ENCODE peak calls at places on chromosomes 7 and 10, in six cellular contexts. One of them, this sample, is unnamed.

GRCh38 chr7:132309102-132309805 is 267.0 kb downstream of the PLXNA4 start:
- DNase-seq in Daoy: no peak
- DNase-seq in activated CD8-positive, alpha-beta memory T cell treated with anti-CD3 and anti-CD28 coated beads for 24 hours: no peak
- DNase-seq in OCI-M1: no peak
- DNase-seq in left colon: no peak
- DNase-seq in stimulated activated CD8-positive, alpha-beta memory T cell treated with anti-CD3 and anti-CD28 coated beads, Interleukin-4, amount 100 ng/mL, for 1 hour: no peak
- DNase-seq in this sample: no peak

GRCh38 chr7:54874804-54875203 is 115.8 kb upstream of the SEC61G start:
- DNase-seq in Daoy: no peak
- DNase-seq in left colon: no peak
- DNase-seq in stimulated activated CD8-positive, alpha-beta memory T cell treated with anti-CD3 and anti-CD28 coated beads, Interleukin-4, amount 100 ng/mL, for 1 hour: no peak
- DNase-seq in activated CD8-positive, alpha-beta memory T cell treated with anti-CD3 and anti-CD28 coated beads for 24 hours: no peak
- DNase-seq in OCI-M1: no peak
- DNase-seq in this sample: no peak

GRCh38 chr7:82542665-82543064 is 99.1 kb upstream of the CACNA2D1 start:
- DNase-seq in activated CD8-positive, alpha-beta memory T cell treated with anti-CD3 and anti-CD28 coated beads for 24 hours: no peak
- DNase-seq in OCI-M1: no peak
- DNase-seq in stimulated activated CD8-positive, alpha-beta memory T cell treated with anti-CD3 and anti-CD28 coated beads, Interleukin-4, amount 100 ng/mL, for 1 hour: no peak
- DNase-seq in left colon: no peak
- DNase-seq in Daoy: peak
- DNase-seq in this sample: peak

GRCh38 chr10:129709627-129710509 is 242.8 kb downstream of the MGMT start:
- DNase-seq in Daoy: no peak
- DNase-seq in OCI-M1: no peak
- DNase-seq in left colon: no peak
- DNase-seq in activated CD8-positive, alpha-beta memory T cell treated with anti-CD3 and anti-CD28 coated beads for 24 hours: no peak
- DNase-seq in stimulated activated CD8-positive, alpha-beta memory T cell treated with anti-CD3 and anti-CD28 coated beads, Interleukin-4, amount 100 ng/mL, for 1 hour: no peak
- DNase-seq in this sample: no peak

GRCh38 chr7:121278120-121279021 is 50.4 kb upstream of the WNT16 start:
- DNase-seq in OCI-M1: peak
- DNase-seq in Daoy: peak
- DNase-seq in activated CD8-positive, alpha-beta memory T cell treated with anti-CD3 and anti-CD28 coated beads for 24 hours: no peak
- DNase-seq in left colon: no peak
- DNase-seq in stimulated activated CD8-positive, alpha-beta memory T cell treated with anti-CD3 and anti-CD28 coated beads, Interleukin-4, amount 100 ng/mL, for 1 hour: no peak
- DNase-seq in this sample: peak

GRCh38 chr10:72276421-72277339 is 3.0 kb downstream of the DDIT4 start:
- DNase-seq in OCI-M1: peak
- DNase-seq in stimulated activated CD8-positive, alpha-beta memory T cell treated with anti-CD3 and anti-CD28 coated beads, Interleukin-4, amount 100 ng/mL, for 1 hour: no peak
- DNase-seq in activated CD8-positive, alpha-beta memory T cell treated with anti-CD3 and anti-CD28 coated beads for 24 hours: no peak
- DNase-seq in Daoy: no peak
- DNase-seq in left colon: peak
- DNase-seq in this sample: peak

GRCh38 chr7:19464241-19464640 is 244.6 kb downstream of the POLR1F start:
- DNase-seq in left colon: no peak
- DNase-seq in stimulated activated CD8-positive, alpha-beta memory T cell treated with anti-CD3 and anti-CD28 coated beads, Interleukin-4, amount 100 ng/mL, for 1 hour: no peak
- DNase-seq in OCI-M1: no peak
- DNase-seq in Daoy: no peak
- DNase-seq in activated CD8-positive, alpha-beta memory T cell treated with anti-CD3 and anti-CD28 coated beads for 24 hours: no peak
- DNase-seq in this sample: no peak

GRCh38 chr7:12052211-12052610 is 158.9 kb upstream of the TMEM106B start:
- DNase-seq in OCI-M1: no peak
- DNase-seq in stimulated activated CD8-positive, alpha-beta memory T cell treated with anti-CD3 and anti-CD28 coated beads, Interleukin-4, amount 100 ng/mL, for 1 hour: no peak
- DNase-seq in activated CD8-positive, alpha-beta memory T cell treated with anti-CD3 and anti-CD28 coated beads for 24 hours: no peak
- DNase-seq in Daoy: no peak
- DNase-seq in left colon: no peak
- DNase-seq in this sample: no peak

GRCh38 chr7:41711283-41712064 is 8.6 kb upstream of the INHBA start:
- DNase-seq in OCI-M1: peak
- DNase-seq in left colon: peak
- DNase-seq in activated CD8-positive, alpha-beta memory T cell treated with anti-CD3 and anti-CD28 coated beads for 24 hours: no peak
- DNase-seq in Daoy: peak
- DNase-seq in stimulated activated CD8-positive, alpha-beta memory T cell treated with anti-CD3 and anti-CD28 coated beads, Interleukin-4, amount 100 ng/mL, for 1 hour: no peak
- DNase-seq in this sample: no peak

GRCh38 chr7:28296571-28297483 is 115.5 kb upstream of the CREB5 start:
- DNase-seq in activated CD8-positive, alpha-beta memory T cell treated with anti-CD3 and anti-CD28 coated beads for 24 hours: peak
- DNase-seq in left colon: peak
- DNase-seq in stimulated activated CD8-positive, alpha-beta memory T cell treated with anti-CD3 and anti-CD28 coated beads, Interleukin-4, amount 100 ng/mL, for 1 hour: peak
- DNase-seq in Daoy: peak
- DNase-seq in OCI-M1: peak
- DNase-seq in this sample: peak

GRCh38 chr7:84536256-84536870 is 341.8 kb upstream of the SEMA3A start:
- DNase-seq in Daoy: no peak
- DNase-seq in activated CD8-positive, alpha-beta memory T cell treated with anti-CD3 and anti-CD28 coated beads for 24 hours: no peak
- DNase-seq in stimulated activated CD8-positive, alpha-beta memory T cell treated with anti-CD3 and anti-CD28 coated beads, Interleukin-4, amount 100 ng/mL, for 1 hour: no peak
- DNase-seq in OCI-M1: no peak
- DNase-seq in left colon: no peak
- DNase-seq in this sample: no peak

GRCh38 chr7:73870041-73870492 is 9.1 kb downstream of the TMEM270 start:
- DNase-seq in left colon: no peak
- DNase-seq in Daoy: no peak
- DNase-seq in activated CD8-positive, alpha-beta memory T cell treated with anti-CD3 and anti-CD28 coated beads for 24 hours: no peak
- DNase-seq in OCI-M1: no peak
- DNase-seq in stimulated activated CD8-positive, alpha-beta memory T cell treated with anti-CD3 and anti-CD28 coated beads, Interleukin-4, amount 100 ng/mL, for 1 hour: no peak
- DNase-seq in this sample: no peak

GRCh38 chr10:133608855-133609254 is 17.7 kb downstream of the FRG2B start:
- DNase-seq in activated CD8-positive, alpha-beta memory T cell treated with anti-CD3 and anti-CD28 coated beads for 24 hours: no peak
- DNase-seq in OCI-M1: peak
- DNase-seq in Daoy: no peak
- DNase-seq in left colon: no peak
- DNase-seq in stimulated activated CD8-positive, alpha-beta memory T cell treated with anti-CD3 and anti-CD28 coated beads, Interleukin-4, amount 100 ng/mL, for 1 hour: no peak
- DNase-seq in this sample: peak

GRCh38 chr10:71998840-71999194 is 34.6 kb downstream of the CHST3 start:
- DNase-seq in stimulated activated CD8-positive, alpha-beta memory T cell treated with anti-CD3 and anti-CD28 coated beads, Interleukin-4, amount 100 ng/mL, for 1 hour: no peak
- DNase-seq in OCI-M1: peak
- DNase-seq in activated CD8-positive, alpha-beta memory T cell treated with anti-CD3 and anti-CD28 coated beads for 24 hours: no peak
- DNase-seq in Daoy: peak
- DNase-seq in left colon: peak
- DNase-seq in this sample: peak

GRCh38 chr7:158655507-158655906 is 49.1 kb downstream of the NCAPG2 start:
- DNase-seq in activated CD8-positive, alpha-beta memory T cell treated with anti-CD3 and anti-CD28 coated beads for 24 hours: no peak
- DNase-seq in Daoy: no peak
- DNase-seq in OCI-M1: no peak
- DNase-seq in stimulated activated CD8-positive, alpha-beta memory T cell treated with anti-CD3 and anti-CD28 coated beads, Interleukin-4, amount 100 ng/mL, for 1 hour: no peak
- DNase-seq in left colon: no peak
- DNase-seq in this sample: no peak

GRCh38 chr10:33064706-33065105 is 106.7 kb upstream of the ITGB1 start:
- DNase-seq in left colon: no peak
- DNase-seq in OCI-M1: no peak
- DNase-seq in stimulated activated CD8-positive, alpha-beta memory T cell treated with anti-CD3 and anti-CD28 coated beads, Interleukin-4, amount 100 ng/mL, for 1 hour: no peak
- DNase-seq in Daoy: no peak
- DNase-seq in activated CD8-positive, alpha-beta memory T cell treated with anti-CD3 and anti-CD28 coated beads for 24 hours: no peak
- DNase-seq in this sample: no peak

GRCh38 chr10:85851300-85851699 is 515.3 kb downstream of the GRID1 start:
- DNase-seq in Daoy: no peak
- DNase-seq in stimulated activated CD8-positive, alpha-beta memory T cell treated with anti-CD3 and anti-CD28 coated beads, Interleukin-4, amount 100 ng/mL, for 1 hour: no peak
- DNase-seq in OCI-M1: no peak
- DNase-seq in left colon: no peak
- DNase-seq in activated CD8-positive, alpha-beta memory T cell treated with anti-CD3 and anti-CD28 coated beads for 24 hours: no peak
- DNase-seq in this sample: peak

GRCh38 chr7:112202819-112203218 is 3.4 kb downstream of the DOCK4 start:
- DNase-seq in stimulated activated CD8-positive, alpha-beta memory T cell treated with anti-CD3 and anti-CD28 coated beads, Interleukin-4, amount 100 ng/mL, for 1 hour: no peak
- DNase-seq in Daoy: peak
- DNase-seq in OCI-M1: no peak
- DNase-seq in left colon: peak
- DNase-seq in activated CD8-positive, alpha-beta memory T cell treated with anti-CD3 and anti-CD28 coated beads for 24 hours: no peak
- DNase-seq in this sample: no peak

GRCh38 chr10:21510218-21511070 is 15.0 kb downstream of the SKIDA1 start:
- DNase-seq in activated CD8-positive, alpha-beta memory T cell treated with anti-CD3 and anti-CD28 coated beads for 24 hours: no peak
- DNase-seq in Daoy: no peak
- DNase-seq in left colon: no peak
- DNase-seq in stimulated activated CD8-positive, alpha-beta memory T cell treated with anti-CD3 and anti-CD28 coated beads, Interleukin-4, amount 100 ng/mL, for 1 hour: no peak
- DNase-seq in OCI-M1: no peak
- DNase-seq in this sample: no peak

GRCh38 chr7:143417734-143418378 is 9.2 kb upstream of the EPHA1 start:
- DNase-seq in left colon: no peak
- DNase-seq in Daoy: no peak
- DNase-seq in stimulated activated CD8-positive, alpha-beta memory T cell treated with anti-CD3 and anti-CD28 coated beads, Interleukin-4, amount 100 ng/mL, for 1 hour: no peak
- DNase-seq in activated CD8-positive, alpha-beta memory T cell treated with anti-CD3 and anti-CD28 coated beads for 24 hours: no peak
- DNase-seq in OCI-M1: no peak
- DNase-seq in this sample: no peak

GRCh38 chr7:157789094-157789493 is 452.3 kb downstream of the DNAJB6 start:
- DNase-seq in activated CD8-positive, alpha-beta memory T cell treated with anti-CD3 and anti-CD28 coated beads for 24 hours: no peak
- DNase-seq in left colon: no peak
- DNase-seq in OCI-M1: no peak
- DNase-seq in stimulated activated CD8-positive, alpha-beta memory T cell treated with anti-CD3 and anti-CD28 coated beads, Interleukin-4, amount 100 ng/mL, for 1 hour: no peak
- DNase-seq in Daoy: no peak
- DNase-seq in this sample: no peak

GRCh38 chr10:110411047-110411410 is 86.7 kb upstream of the DUSP5 start:
- DNase-seq in Daoy: peak
- DNase-seq in OCI-M1: no peak
- DNase-seq in left colon: no peak
- DNase-seq in stimulated activated CD8-positive, alpha-beta memory T cell treated with anti-CD3 and anti-CD28 coated beads, Interleukin-4, amount 100 ng/mL, for 1 hour: no peak
- DNase-seq in activated CD8-positive, alpha-beta memory T cell treated with anti-CD3 and anti-CD28 coated beads for 24 hours: no peak
- DNase-seq in this sample: peak

GRCh38 chr7:81025360-81025759 is 106.5 kb upstream of the SEMA3C start:
- DNase-seq in OCI-M1: no peak
- DNase-seq in Daoy: no peak
- DNase-seq in stimulated activated CD8-positive, alpha-beta memory T cell treated with anti-CD3 and anti-CD28 coated beads, Interleukin-4, amount 100 ng/mL, for 1 hour: no peak
- DNase-seq in activated CD8-positive, alpha-beta memory T cell treated with anti-CD3 and anti-CD28 coated beads for 24 hours: no peak
- DNase-seq in left colon: no peak
- DNase-seq in this sample: no peak

GRCh38 chr10:100739516-100740368 is 5.6 kb upstream of the PAX2 start:
- DNase-seq in OCI-M1: no peak
- DNase-seq in stimulated activated CD8-positive, alpha-beta memory T cell treated with anti-CD3 and anti-CD28 coated beads, Interleukin-4, amount 100 ng/mL, for 1 hour: no peak
- DNase-seq in activated CD8-positive, alpha-beta memory T cell treated with anti-CD3 and anti-CD28 coated beads for 24 hours: no peak
- DNase-seq in left colon: no peak
- DNase-seq in Daoy: no peak
- DNase-seq in this sample: no peak

GRCh38 chr7:104767826-104768536 is 246.0 kb upstream of the KMT2E start:
- DNase-seq in Daoy: no peak
- DNase-seq in left colon: no peak
- DNase-seq in activated CD8-positive, alpha-beta memory T cell treated with anti-CD3 and anti-CD28 coated beads for 24 hours: no peak
- DNase-seq in OCI-M1: no peak
- DNase-seq in stimulated activated CD8-positive, alpha-beta memory T cell treated with anti-CD3 and anti-CD28 coated beads, Interleukin-4, amount 100 ng/mL, for 1 hour: no peak
- DNase-seq in this sample: no peak

GRCh38 chr10:36171546-36171945 is 529.5 kb upstream of the FZD8 start:
- DNase-seq in Daoy: peak
- DNase-seq in activated CD8-positive, alpha-beta memory T cell treated with anti-CD3 and anti-CD28 coated beads for 24 hours: no peak
- DNase-seq in stimulated activated CD8-positive, alpha-beta memory T cell treated with anti-CD3 and anti-CD28 coated beads, Interleukin-4, amount 100 ng/mL, for 1 hour: no peak
- DNase-seq in left colon: no peak
- DNase-seq in OCI-M1: no peak
- DNase-seq in this sample: peak

GRCh38 chr10:123512881-123513822 is 153.0 kb upstream of the GPR26 start:
- DNase-seq in left colon: no peak
- DNase-seq in activated CD8-positive, alpha-beta memory T cell treated with anti-CD3 and anti-CD28 coated beads for 24 hours: no peak
- DNase-seq in stimulated activated CD8-positive, alpha-beta memory T cell treated with anti-CD3 and anti-CD28 coated beads, Interleukin-4, amount 100 ng/mL, for 1 hour: no peak
- DNase-seq in Daoy: no peak
- DNase-seq in OCI-M1: no peak
- DNase-seq in this sample: no peak

GRCh38 chr10:29012926-29013554 is 275.8 kb upstream of the LYZL1 start:
- DNase-seq in Daoy: no peak
- DNase-seq in OCI-M1: no peak
- DNase-seq in activated CD8-positive, alpha-beta memory T cell treated with anti-CD3 and anti-CD28 coated beads for 24 hours: no peak
- DNase-seq in stimulated activated CD8-positive, alpha-beta memory T cell treated with anti-CD3 and anti-CD28 coated beads, Interleukin-4, amount 100 ng/mL, for 1 hour: no peak
- DNase-seq in left colon: no peak
- DNase-seq in this sample: peak

GRCh38 chr7:87628780-87629569 is 777 bp downstream of the RUNDC3B start:
- DNase-seq in OCI-M1: no peak
- DNase-seq in stimulated activated CD8-positive, alpha-beta memory T cell treated with anti-CD3 and anti-CD28 coated beads, Interleukin-4, amount 100 ng/mL, for 1 hour: peak
- DNase-seq in Daoy: peak
- DNase-seq in left colon: peak
- DNase-seq in activated CD8-positive, alpha-beta memory T cell treated with anti-CD3 and anti-CD28 coated beads for 24 hours: peak
- DNase-seq in this sample: no peak

This sample was measured in RPMI7951.